ENCODE peak calls at places on chromosome 12, in ten cellular contexts. O is GM12865, C is A549, F is neural progenitor cell, P is uterus, L is AG04450, Y is iPS DF 6.9, X is GM06990, M is lower leg skin, Z is right cardiac atrium. N is an unnamed sample.

GRCh38 chr12:123269980-123270379 is 1.7 kb downstream of the CDK2AP1 start:
- DNase-seq in Y (no peak), P (no peak), L (no peak), F (peak; percentile 47), C (no peak), Z (no peak), O (peak; percentile 30), M (no peak), X (no peak), N (no peak)

GRCh38 chr12:53232641-53233538 is 881 bp upstream of the RARG start:
- DNase-seq in P (no peak), L (no peak), F (peak; percentile 60), M (no peak), Y (no peak), Z (peak; percentile 88), C (peak; percentile 64), X (no peak), O (no peak), N (no peak)

GRCh38 chr12:41476499-41476898 is 288.4 kb downstream of the PDZRN4 start:
- DNase-seq in X (no peak), P (no peak), Y (no peak), C (no peak), M (no peak), L (no peak), F (no peak), O (no peak), Z (no peak), N (no peak)

GRCh38 chr12:32290411-32290810 is 108.9 kb upstream of the FGD4 start:
- DNase-seq in F (peak; percentile 15), Y (no peak), M (no peak), P (no peak), O (no peak), Z (no peak), L (no peak), C (peak; percentile 16), X (no peak), N (no peak)

GRCh38 chr12:59650594-59651229 is 54.9 kb downstream of the SLC16A7 start:
- DNase-seq in X (no peak), F (no peak), M (no peak), Z (no peak), Y (no peak), C (no peak), L (no peak), P (no peak), O (no peak), N (no peak)

GRCh38 chr12:89657739-89658138 is 50.9 kb downstream of the ATP2B1 start:
- DNase-seq in P (no peak), X (no peak), O (no peak), Y (no peak), M (no peak), L (no peak), F (no peak), C (no peak), Z (no peak), N (no peak)

GRCh38 chr12:103955811-103956514 is 9.7 kb upstream of the TDG start:
- DNase-seq in X (no peak), Z (no peak), F (peak; percentile 44), P (no peak), O (no peak), Y (no peak), M (no peak), L (no peak), C (no peak), N (no peak)

GRCh38 chr12:108568653-108569154 is 6.3 kb downstream of the ISCU start:
- DNase-seq in Z (no peak), C (no peak), L (no peak), M (no peak), F (no peak), X (peak; percentile 83), Y (no peak), P (no peak), O (peak; percentile 98), N (no peak)

GRCh38 chr12:124767075-124767821 is 96.4 kb downstream of the SCARB1 start:
- DNase-seq in F (peak; percentile 82), P (peak; percentile 80), O (peak; percentile 86), Y (no peak), L (no peak), Z (peak; percentile 93), X (peak; percentile 86), C (peak; percentile 80), M (peak; percentile 69), N (no peak)

GRCh38 chr12:67424784-67425183 is 155.6 kb downstream of the CAND1 start:
- DNase-seq in Z (no peak), X (no peak), P (no peak), F (no peak), L (no peak), M (no peak), C (no peak), Y (no peak), O (no peak), N (no peak)

GRCh38 chr12:116361404-116362223 is 84.1 kb upstream of the MED13L start:
- DNase-seq in C (no peak), P (no peak), M (no peak), F (no peak), X (peak; percentile 36), Z (no peak), O (peak; percentile 64), Y (no peak), L (no peak), N (no peak)

GRCh38 chr12:45671254-45671653 is 58.3 kb upstream of the ARID2 start:
- DNase-seq in X (no peak), O (no peak), C (no peak), Z (no peak), L (peak; percentile 21), M (peak; percentile 19), Y (no peak), P (no peak), F (no peak), N (no peak)

GRCh38 chr12:51868821-51869489 is 18.9 kb upstream of the ANKRD33 start:
- DNase-seq in Z (no peak), P (no peak), O (no peak), M (no peak), Y (no peak), L (no peak), X (no peak), F (peak; percentile 52), C (no peak), N (no peak)

DNA sequence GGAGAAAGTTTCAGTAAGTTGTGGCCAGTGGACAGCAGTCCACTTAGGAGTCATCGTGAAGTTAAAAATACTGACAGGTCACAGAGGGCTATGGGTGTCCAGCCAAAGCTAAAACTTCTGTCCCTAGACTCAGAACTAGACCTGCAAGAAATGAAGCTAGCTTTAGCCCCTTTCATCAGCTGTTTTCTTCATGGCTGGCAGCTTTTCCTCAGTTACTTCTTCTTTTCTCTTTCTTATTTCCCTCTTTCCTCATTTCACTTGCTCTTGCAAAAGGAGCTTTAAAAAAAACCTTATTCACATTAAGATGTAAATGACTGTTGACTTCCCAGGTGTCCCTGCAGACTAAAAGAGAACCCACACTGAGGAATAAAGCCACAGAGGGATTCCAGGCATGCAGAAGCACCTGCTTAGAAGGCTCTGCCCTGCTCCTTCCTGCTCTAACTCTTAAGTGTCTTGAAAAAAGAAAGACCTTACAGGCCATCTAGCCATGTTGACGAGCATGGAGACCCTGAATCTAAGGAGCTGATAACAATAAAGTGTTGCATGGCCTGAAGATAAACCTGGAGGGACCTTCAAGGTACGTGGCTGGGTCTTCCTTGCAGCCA is 69.7 kb upstream of the CCND2 start:
- DNase-seq in Z (no peak), C (no peak), Y (peak; percentile 74), X (no peak), P (no peak), M (no peak), F (no peak), L (no peak), O (no peak), N (no peak)
- H3K4me3 ChIP-seq in Z (no peak overlapping the region), C (no peak overlapping the region), Y (no peak overlapping the region), X (no peak overlapping the region), P (no peak overlapping the region), M (no peak overlapping the region), F (no peak overlapping the region), L (no peak overlapping the region), O (no peak overlapping the region), N (no peak overlapping the region)

GRCh38 chr12:24993756-24994155 is 44.9 kb upstream of the BCAT1 start:
- DNase-seq in F (peak; percentile 57), X (no peak), P (no peak), L (no peak), M (no peak), C (no peak), Z (no peak), Y (no peak), O (no peak), N (no peak)
- H3K4me3 ChIP-seq in F (no peak overlapping the region), X (no peak overlapping the region), P (no peak overlapping the region), L (no peak overlapping the region), M (no peak overlapping the region), C (no peak overlapping the region), Z (no peak overlapping the region), Y (no peak overlapping the region), O (no peak overlapping the region), N (no peak overlapping the region)

DNA sequence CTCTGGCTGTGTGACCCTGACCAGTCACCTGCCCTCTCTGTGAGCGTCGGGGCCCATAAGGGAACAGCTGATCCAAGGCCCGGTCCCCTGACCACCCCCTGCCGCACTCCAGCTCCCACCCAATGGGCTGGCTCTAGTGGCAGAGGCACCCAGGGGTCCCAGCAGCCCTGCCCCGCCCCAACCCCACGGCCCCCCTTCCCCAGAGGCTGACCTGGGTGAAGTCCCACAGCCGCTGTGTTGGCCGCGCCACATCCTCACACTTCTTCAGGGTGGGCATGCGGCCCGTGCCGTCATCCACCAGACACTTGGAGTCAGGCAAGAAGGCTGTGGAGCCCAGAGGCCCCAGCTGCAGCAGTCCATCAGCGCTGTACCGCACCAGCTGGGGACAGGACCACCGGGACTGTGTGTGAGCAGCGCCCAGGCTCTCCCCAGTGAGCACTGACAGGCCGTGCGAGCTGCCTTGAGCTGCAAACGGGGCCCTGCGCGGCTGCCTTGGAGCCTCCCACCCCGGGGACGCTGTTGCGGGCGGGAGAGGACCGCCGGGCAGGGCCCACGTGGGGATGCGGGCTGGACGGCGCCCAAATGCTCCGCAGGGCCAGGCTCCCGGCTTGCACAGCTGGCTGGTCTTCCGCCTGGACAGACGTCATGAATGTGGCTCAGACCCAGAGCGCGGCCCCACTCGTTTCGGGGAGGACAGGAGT is 53.5 kb downstream of the NOC4L start:
- DNase-seq in L (no peak), M (no peak), C (no peak), F (no peak), O (no peak), P (no peak), Y (no peak), Z (peak; percentile 84), X (no peak), N (no peak)
- H3K4me3 ChIP-seq in L (no peak overlapping the region), M (no peak overlapping the region), C (no peak overlapping the region), F (no peak overlapping the region), O (no peak overlapping the region), P (no peak overlapping the region), Y (no peak overlapping the region), Z (no peak overlapping the region), X (no peak overlapping the region), N (no peak overlapping the region)

GRCh38 chr12:16604853-16605252 is 1.1 kb downstream of the LMO3 start:
- DNase-seq in M (no peak), Y (no peak), L (no peak), F (peak; percentile 50), Z (peak; percentile 48), O (no peak), P (peak; percentile 42), C (no peak), X (no peak), N (no peak)
- H3K4me3 ChIP-seq in M (no peak overlapping the region), Y (peak overlapping the region; percentile 18), L (peak overlapping the region; percentile 69), F (peak overlapping the region; percentile 62), Z (peak overlapping the region; percentile 82), O (no peak overlapping the region), P (peak overlapping the region; percentile 51), C (no peak overlapping the region), X (no peak overlapping the region), N (peak overlapping the region; percentile 69)

GRCh38 chr12:110301065-110301806 is 20.2 kb downstream of the ATP2A2 start:
- DNase-seq in C (no peak), X (no peak), F (no peak), Y (no peak), L (no peak), O (no peak), Z (no peak), M (no peak), P (no peak), N (no peak)
- H3K4me3 ChIP-seq in C (no peak overlapping the region), X (no peak overlapping the region), F (no peak overlapping the region), Y (no peak overlapping the region), L (no peak overlapping the region), O (no peak overlapping the region), Z (no peak overlapping the region), M (no peak overlapping the region), P (no peak overlapping the region), N (no peak overlapping the region)